ENCODE peak calls at places on chromosomes 12 and 14, in seven cellular contexts. U is NCI-H1092, J is NCI-H1694, L is hippocampal formation, M is suprapubic skin, S is type B pancreatic cell, P is nucleus accumbens. O is an unnamed sample.

GRCh38 chr12:105975351-105975750 is 163.4 kb downstream of the NUAK1 start:
- DNase-seq in U (no peak), J (no peak), L (no peak), M (no peak), S (no peak), P (no peak), O (no peak)

GRCh38 chr12:21911832-21912231 is 29.4 kb downstream of the ABCC9 start:
- DNase-seq in U (no peak), J (no peak), L (no peak), M (no peak), S (no peak), P (no peak), O (no peak)

GRCh38 chr14:22781606-22782000 is 15.1 kb downstream of the OXA1L start:
- DNase-seq in U (no peak), J (no peak), L (no peak), M (no peak), S (no peak), P (no peak), O (no peak)

GRCh38 chr12:99043319-99043914 is 398.3 kb downstream of the APAF1 start:
- DNase-seq in U (peak), J (peak), L (peak), M (no peak), S (peak), P (no peak), O (no peak)

GRCh38 chr12:31868980-31869379 is 90.2 kb upstream of the RESF1 start:
- DNase-seq in U (peak), J (peak), L (no peak), M (no peak), S (no peak), P (no peak), O (no peak)

GRCh38 chr12:20868277-20868676 is 57.8 kb downstream of the SLCO1B3 start:
- DNase-seq in U (no peak), J (no peak), L (no peak), M (no peak), S (no peak), P (no peak), O (no peak)

GRCh38 chr12:52351196-52352059 is 15.9 kb downstream of the KRT85 start:
- DNase-seq in U (no peak), J (no peak), L (peak), M (no peak), S (no peak), P (no peak), O (no peak)

GRCh38 chr14:32576088-32576795 is 247.1 kb downstream of the AKAP6 start:
- DNase-seq in U (peak), J (peak), L (peak), M (no peak), S (no peak), P (no peak), O (peak)

GRCh38 chr12:93115198-93115601 is 186.1 kb upstream of the EEA1 start:
- DNase-seq in U (no peak), J (no peak), L (no peak), M (no peak), S (no peak), P (no peak), O (no peak)

GRCh38 chr14:74936151-74936550 is 13.1 kb upstream of the RPS6KL1 start:
- DNase-seq in U (no peak), J (no peak), L (no peak), M (no peak), S (no peak), P (no peak), O (no peak)

GRCh38 chr12:89417246-89417977 is 65.1 kb upstream of the DUSP6 start:
- DNase-seq in U (no peak), J (no peak), L (no peak), M (no peak), S (no peak), P (no peak), O (no peak)